ENCODE peak calls at places on chromosomes 1 and 21, in four cellular contexts. N is HCT116, F is K562, G is HepG2. D is an unnamed sample.

GRCh38 chr21:42171091-42172053 is 47.6 kb upstream of the ABCG1 start:
- DNase-seq in G (no peak), N (peak; percentile 68), F (no peak), D (no peak)

GRCh38 chr1:110190282-110190929 is 19.7 kb upstream of the KCNC4 start:
- DNase-seq in N (no peak), G (no peak), F (no peak), D (no peak)

GRCh38 chr1:70685300-70686286 is 274.5 kb downstream of the CTH start:
- DNase-seq in G (peak; percentile 68), F (peak; percentile 60), N (peak; percentile 41), D (peak; percentile 55)

GRCh38 chr1:3922851-3923250 is 22.8 kb upstream of the C1orf174 start:
- DNase-seq in N (no peak), G (no peak), F (no peak), D (no peak)

GRCh38 chr1:91032349-91032748 is 10.5 kb upstream of the ZNF644 start:
- DNase-seq in N (no peak), G (no peak), F (no peak), D (no peak)

GRCh38 chr1:24418898-24419628 is 3.5 kb downstream of the NIPAL3 start:
- DNase-seq in G (no peak), F (peak; percentile 72), N (no peak), D (no peak)

GRCh38 chr1:189775343-189775742 is 702.3 kb downstream of the BRINP3 start:
- DNase-seq in F (no peak), G (peak; percentile 1), N (no peak), D (no peak)

GRCh38 chr1:209076688-209077087 is 506.8 kb upstream of the CAMK1G start:
- DNase-seq in G (no peak), F (no peak), N (peak; percentile 4), D (peak; percentile 4)

GRCh38 chr1:111649648-111650047 is 30.1 kb downstream of the RAP1A start:
- DNase-seq in F (no peak), N (no peak), G (no peak), D (no peak)

GRCh38 chr1:171841931-171842723 is 829 bp downstream of the DNM3 start:
- DNase-seq in F (no peak), G (no peak), N (no peak), D (no peak)

GRCh38 chr1:64743954-64744491 is 852 bp upstream of the RAVER2 start:
- DNase-seq in N (no peak), F (no peak), G (no peak), D (peak; percentile 15)

GRCh38 chr1:33370286-33370685 is 49.4 kb upstream of the A3GALT2 start:
- DNase-seq in G (no peak), F (no peak), N (no peak), D (no peak)

GRCh38 chr1:212355230-212355969 is 59.3 kb downstream of the PACC1 start:
- DNase-seq in G (no peak), N (no peak), F (no peak), D (no peak)

GRCh38 chr1:27428316-27429028 is 36.0 kb downstream of the GPR3 start:
- DNase-seq in F (peak; percentile 49), N (no peak), G (no peak), D (no peak)

GRCh38 chr1:91608876-91609275 is 108.2 kb downstream of the CDC7 start:
- DNase-seq in F (no peak), G (no peak), N (no peak), D (no peak)

GRCh38 chr1:26602378-26602959 is 72.9 kb downstream of the RPS6KA1 start:
- DNase-seq in F (peak; percentile 77), N (peak; percentile 51), G (peak; percentile 52), D (peak; percentile 61)

GRCh38 chr1:181409981-181410380 is 73.3 kb upstream of the CACNA1E start:
- DNase-seq in N (no peak), G (no peak), F (no peak), D (no peak)

GRCh38 chr1:13941315-13941714 is 241.3 kb downstream of the PRDM2 start:
- DNase-seq in G (no peak), F (no peak), N (no peak), D (no peak)

GRCh38 chr1:7432896-7433380 is 338.2 kb upstream of the VAMP3 start:
- DNase-seq in G (no peak), F (no peak), N (no peak), D (no peak)

GRCh38 chr1:18108313-18109057 is 887 bp downstream of the IGSF21 start:
- DNase-seq in N (no peak), F (no peak), G (no peak), D (no peak)

GRCh38 chr1:53949023-53949611 is 3.0 kb downstream of the LRRC42 start:
- DNase-seq in F (peak; percentile 60), N (no peak), G (peak; percentile 65), D (no peak)

GRCh38 chr1:246527402-246528088 is 20.5 kb upstream of the SMYD3 start:
- DNase-seq in F (no peak), N (no peak), G (no peak), D (no peak)

GRCh38 chr1:38270241-38270871 is 223.8 kb upstream of the POU3F1 start:
- DNase-seq in N (no peak), F (no peak), G (no peak), D (no peak)

GRCh38 chr1:46735708-46736324 is 16.9 kb upstream of the EFCAB14 start:
- DNase-seq in N (peak; percentile 29), G (peak; percentile 52), F (peak; percentile 60), D (no peak)

GRCh38 chr1:118978914-118979701 is 9.0 kb downstream of the TBX15 start:
- DNase-seq in F (no peak), N (no peak), G (no peak), D (no peak)

GRCh38 chr1:31788825-31789256 is 24.7 kb upstream of the ADGRB2 start:
- DNase-seq in N (no peak), F (no peak), G (peak; percentile 28), D (no peak)

GRCh38 chr1:114901739-114902255 is 47.1 kb downstream of the SYCP1 start:
- DNase-seq in G (no peak), F (no peak), N (no peak), D (no peak)

GRCh38 chr1:39230261-39231190 is 26.0 kb downstream of the MACF1 start:
- DNase-seq in F (no peak), G (peak; percentile 4), N (no peak), D (no peak)

GRCh38 chr1:119038363-119038762 is 50.2 kb upstream of the TBX15 start:
- DNase-seq in N (no peak), F (no peak), G (no peak), D (no peak)

GRCh38 chr1:24714859-24715520 is 30.3 kb upstream of the CLIC4 start:
- DNase-seq in N (no peak), F (peak; percentile 7), G (peak; percentile 49), D (no peak)

GRCh38 chr1:33117440-33118085 is 36.6 kb downstream of the AZIN2 start:
- DNase-seq in N (no peak), F (no peak), G (no peak), D (no peak)

GRCh38 chr1:89725016-89725380 is 92.1 kb downstream of the LRRC8C start:
- DNase-seq in F (no peak), G (no peak), N (no peak), D (peak; percentile 42)

GRCh38 chr1:223706077-223706988 is 6.0 kb upstream of the CAPN2 start:
- DNase-seq in G (peak; percentile 44), N (no peak), F (no peak), D (no peak)

GRCh38 chr1:47650205-47650604 is 212.4 kb downstream of the FOXD2 start:
- DNase-seq in N (peak; percentile 69), G (no peak), F (no peak), D (peak; percentile 72)

GRCh38 chr1:3313579-3313955 is 140.9 kb upstream of the ARHGEF16 start:
- DNase-seq in G (no peak), N (no peak), F (no peak), D (no peak)

GRCh38 chr21:17660449-17660848 is 47.7 kb upstream of the BTG3 start:
- DNase-seq in N (no peak), F (no peak), G (no peak), D (no peak)

GRCh38 chr1:70627910-70628309 is 216.8 kb downstream of the CTH start:
- DNase-seq in F (no peak), N (no peak), G (no peak), D (no peak)

GRCh38 chr21:26842976-26843911 is 2.0 kb downstream of the ADAMTS1 start:
- DNase-seq in F (no peak), G (no peak), N (no peak), D (peak; percentile 75)

GRCh38 chr1:228500143-228500736 is 13.1 kb downstream of the RNF187 start:
- DNase-seq in N (no peak), F (no peak), G (no peak), D (no peak)
- TF ChIP-seq SIN3A in N (no peak), F (no peak), G (no peak), D (no peak)

DNA sequence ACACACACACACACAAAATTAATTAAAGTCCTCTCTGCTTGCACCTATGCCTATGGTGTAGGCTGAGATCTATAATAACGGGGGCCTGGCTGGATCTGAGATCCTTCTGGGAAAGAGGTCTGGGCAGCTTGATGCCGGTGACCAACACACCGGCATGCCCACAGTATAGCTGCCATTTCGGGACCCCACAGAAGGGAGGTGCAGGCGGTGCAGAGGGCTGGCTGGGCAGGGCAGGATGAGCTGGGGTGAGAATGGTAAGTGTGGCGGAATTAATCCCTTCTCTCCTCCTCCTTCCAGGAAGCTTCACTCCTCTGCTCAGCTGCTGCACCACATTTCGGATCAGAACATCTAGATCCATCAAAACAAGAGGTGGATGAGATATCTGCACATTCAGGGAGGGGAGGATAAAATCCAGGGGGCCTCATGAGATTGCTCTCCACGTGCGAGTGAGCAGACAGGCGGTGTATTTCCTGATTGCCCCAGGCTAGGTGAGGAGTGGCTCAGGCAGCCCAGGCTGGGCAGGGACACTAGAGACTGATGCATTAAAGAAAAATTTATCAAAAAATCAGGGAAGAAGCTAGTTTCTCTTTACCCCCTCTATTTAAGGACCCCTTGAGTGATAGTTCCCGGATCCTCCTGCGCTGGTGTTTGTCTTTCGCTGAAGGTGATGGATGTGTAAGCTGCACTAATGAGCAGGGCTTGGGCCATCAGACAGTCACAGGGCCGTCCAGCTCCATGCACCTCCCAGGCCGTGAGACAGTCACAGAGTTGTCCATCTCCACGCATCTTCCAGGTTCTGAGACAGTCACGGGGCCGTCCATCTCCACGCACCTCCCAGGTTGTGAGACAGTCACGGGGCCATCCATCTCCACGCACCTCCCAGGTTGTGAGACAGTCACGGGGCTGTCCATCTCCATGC is 449.9 kb downstream of the PTPRU start:
- DNase-seq in N (no peak), G (no peak), F (no peak), D (no peak)
- TF ChIP-seq TCF7L2 in N (no peak), G (no peak), F (no peak), D (no peak)

DNA sequence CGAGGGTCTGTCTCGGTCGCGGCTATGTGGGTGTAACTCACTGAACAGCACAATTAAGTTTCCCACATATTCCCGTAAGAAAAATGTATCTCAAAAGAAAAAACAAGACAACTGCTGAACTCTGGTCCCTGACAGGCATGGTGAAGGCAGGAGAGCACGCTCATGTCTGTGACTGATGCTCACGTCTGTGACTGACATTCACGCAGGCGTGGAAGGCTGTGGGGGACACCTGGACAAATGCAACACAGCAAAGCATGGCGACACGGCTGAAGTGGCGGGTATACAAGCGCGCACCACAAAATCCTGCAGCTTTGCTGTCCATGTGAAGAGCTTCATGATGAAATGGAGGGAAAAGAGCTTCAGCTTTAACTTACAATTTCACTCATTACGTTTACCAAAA is 6.0 kb downstream of the PTTG1IP start:
- DNase-seq in G (no peak), N (no peak), F (no peak), D (no peak)
- H3K4me1 ChIP-seq in G (peaks cover 82% of the 10 kb centered on the region), N (peaks cover 61% of the 10 kb centered on the region), F (peaks cover 58% of the 10 kb centered on the region), D (peaks cover 53% of the 10 kb centered on the region)

DNA sequence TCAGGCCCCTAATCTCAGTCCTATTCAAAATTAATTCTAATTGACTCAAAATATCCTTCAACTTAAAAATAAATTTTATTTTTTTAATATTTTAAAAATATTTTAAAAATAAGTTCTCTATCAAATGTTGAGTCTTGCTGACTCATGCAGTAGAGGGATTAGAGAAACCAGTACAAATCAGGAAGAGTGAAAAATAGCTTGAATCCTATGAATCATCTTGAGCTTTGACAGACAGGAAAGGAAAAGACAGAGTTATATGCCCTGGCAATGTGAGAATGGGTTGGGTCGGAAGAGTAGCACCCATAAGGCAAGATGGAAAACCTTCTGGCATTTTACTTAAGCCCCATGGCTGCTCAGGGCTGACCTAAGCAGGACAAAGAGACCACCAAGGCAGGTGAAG is 346.6 kb upstream of the RUNX1 start:
- DNase-seq in F (no peak), N (no peak), G (no peak), D (no peak)
- TF ChIP-seq SIN3A in F (no peak), N (no peak), G (no peak), D (no peak)